ENCODE peak calls at places on chromosomes 13 and 19, in four cellular contexts. L, N, U and I are unnamed samples.

GRCh38 chr19:34320277-34320676 is 44.7 kb upstream of the GPI start:
- DNase-seq in L (no peak), N (no peak), U (no peak), I (no peak)

GRCh38 chr13:90757127-90757680 is 590.3 kb upstream of the MIR17HG start:
- DNase-seq in L (no peak), N (no peak), U (no peak), I (no peak)

GRCh38 chr19:35093430-35093829 is 22.2 kb upstream of the FXYD3 start:
- DNase-seq in L (no peak), N (no peak), U (no peak), I (no peak)

GRCh38 chr13:95315752-95316151 is 14.5 kb upstream of the ABCC4 start:
- DNase-seq in L (no peak), N (no peak), U (no peak), I (no peak)

GRCh38 chr13:50923272-50923671 is 13.7 kb downstream of the RNASEH2B start:
- DNase-seq in L (no peak), N (no peak), U (no peak), I (no peak)

GRCh38 chr19:2261438-2262172 is 5.4 kb upstream of the JSRP1 start:
- DNase-seq in L (no peak), N (no peak), U (no peak), I (no peak)

GRCh38 chr13:95564948-95565347 is 12.4 kb downstream of the CLDN10 start:
- DNase-seq in L (no peak), N (peak), U (no peak), I (no peak)

GRCh38 chr13:38685974-38686571 is 804 bp upstream of the FREM2 start:
- DNase-seq in L (peak), N (no peak), U (no peak), I (no peak)

GRCh38 chr19:1250374-1251232 is 2.2 kb downstream of the MIDN start:
- DNase-seq in L (peak), N (peak), U (no peak), I (no peak)

GRCh38 chr19:17601683-17602082 is 46.2 kb downstream of the COLGALT1 start:
- DNase-seq in L (no peak), N (no peak), U (no peak), I (no peak)

GRCh38 chr13:110425444-110425780 is 118.3 kb downstream of the COL4A2 start:
- DNase-seq in L (no peak), N (peak), U (no peak), I (no peak)

GRCh38 chr13:72804301-72804700 is 22.4 kb downstream of the PIBF1 start:
- DNase-seq in L (no peak), N (no peak), U (no peak), I (no peak)

GRCh38 chr13:80040219-80040976 is 300.5 kb downstream of the SPRY2 start:
- DNase-seq in L (no peak), N (peak), U (no peak), I (peak)

GRCh38 chr19:33797821-33798633 is 1.4 kb downstream of the KCTD15 start:
- DNase-seq in L (peak), N (peak), U (no peak), I (no peak)

GRCh38 chr13:57314897-57315520 is 148.0 kb downstream of the PRR20E start:
- DNase-seq in L (no peak), N (no peak), U (no peak), I (peak)

GRCh38 chr13:110371550-110372465 is 64.7 kb downstream of the COL4A2 start:
- DNase-seq in L (peak), N (peak), U (no peak), I (no peak)

GRCh38 chr13:60990032-60990733 is 425.5 kb downstream of the PCDH20 start:
- DNase-seq in L (no peak), N (no peak), U (no peak), I (no peak)

GRCh38 chr19:35704218-35704617 is at the start of gene ZBTB32:
- DNase-seq in L (peak), N (peak), U (no peak), I (no peak)

GRCh38 chr19:2059422-2060201 is 8.6 kb upstream of the MKNK2 start:
- DNase-seq in L (peak), N (peak), U (peak), I (peak)

GRCh38 chr13:95229855-95230254 is 71.4 kb downstream of the ABCC4 start:
- DNase-seq in L (no peak), N (no peak), U (no peak), I (no peak)

GRCh38 chr19:13864513-13865242 is 12.3 kb upstream of the NANOS3 start:
- DNase-seq in L (no peak), N (no peak), U (no peak), I (no peak)

GRCh38 chr13:102983496-102983895 is 82.7 kb downstream of the SLC10A2 start:
- DNase-seq in L (no peak), N (no peak), U (no peak), I (no peak)

GRCh38 chr19:1416014-1416841 is 8.8 kb downstream of the DAZAP1 start:
- DNase-seq in L (no peak), N (peak), U (no peak), I (no peak)

GRCh38 chr19:15894359-15894758 is 3.5 kb downstream of the CYP4F2 start:
- DNase-seq in L (no peak), N (no peak), U (no peak), I (no peak)
- TF ChIP-seq POLR2A in L (no peak), N (no peak), U (no peak), I (no peak)

GRCh38 chr19:39705578-39706188 is 1.4 kb downstream of the LGALS14 start:
- DNase-seq in L (no peak), N (no peak), U (no peak), I (no peak)
- TF ChIP-seq POLR2A in L (no peak), N (no peak), U (no peak), I (no peak)

GRCh38 chr19:39409886-39410619 is 2.4 kb upstream of the PLEKHG2 start:
- DNase-seq in L (peak), N (no peak), U (no peak), I (no peak)
- TF ChIP-seq POLR2A in L (no peak), N (peak), U (peak), I (no peak)

GRCh38 chr19:44093931-44094765 is at the start of gene ZNF224:
- DNase-seq in L (peak), N (peak), U (peak), I (peak)
- TF ChIP-seq POLR2A in L (no peak), N (peak), U (no peak), I (peak)

GRCh38 chr19:5697890-5698634 is 8.0 kb downstream of the RPL36 start:
- DNase-seq in L (no peak), N (no peak), U (no peak), I (no peak)
- TF ChIP-seq POLR2A in L (no peak), N (no peak), U (no peak), I (no peak)

DNA sequence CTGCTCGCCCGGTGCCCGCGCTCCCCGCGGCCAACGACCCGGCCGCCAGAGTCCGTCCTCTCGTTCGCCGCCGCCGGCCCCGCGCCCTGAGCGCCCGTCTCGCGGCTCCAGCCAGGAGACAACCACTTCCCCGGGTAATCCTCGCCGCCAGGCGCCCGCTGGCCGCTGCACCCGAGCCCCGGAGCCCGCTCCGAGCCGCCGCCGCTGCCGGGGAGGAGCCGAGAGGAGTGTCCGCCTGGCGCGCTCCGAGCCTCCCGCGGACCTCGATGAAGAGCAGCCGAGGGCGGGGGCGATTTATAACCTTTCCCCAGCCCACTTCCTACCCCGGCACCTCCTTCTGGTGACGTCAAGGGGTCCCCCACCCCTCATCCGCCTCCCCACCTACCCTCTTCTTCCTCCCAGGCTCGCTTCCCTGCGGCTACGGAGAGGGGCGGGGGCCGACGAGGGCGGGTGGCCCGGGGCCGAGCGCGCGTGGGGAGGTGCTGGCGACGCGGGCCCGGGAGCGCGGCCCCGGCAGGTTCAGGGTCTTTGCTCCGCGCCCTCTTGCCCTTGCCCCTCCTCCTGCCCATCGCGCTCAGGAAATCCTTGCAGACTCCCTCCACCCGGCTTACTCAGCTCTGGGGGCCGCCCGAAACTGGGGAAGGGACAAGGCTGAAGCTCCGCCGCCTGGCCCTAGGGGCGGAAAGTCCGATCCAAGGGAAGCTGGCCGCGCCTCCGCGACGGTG is at the start of gene FLT1:
- DNase-seq in L (peak), N (peak), U (no peak), I (no peak)
- TF ChIP-seq POLR2A in L (no peak), N (peak), U (no peak), I (peak)